ENCODE peak calls at places on chromosomes 11 and 22, in five cellular contexts. One of them, this sample, is unnamed.

GRCh38 chr22:40950888-40951794 is at the start of gene RBX1:
- DNase-seq in mammary epithelial cell: peak; percentile 97
- DNase-seq in lower lobe of right lung: peak; percentile 98
- DNase-seq in fibroblast of lung: peak; percentile 97
- DNase-seq in left ventricle myocardium inferior: peak; percentile 98
- DNase-seq in this sample: peak; percentile 76

GRCh38 chr11:119196833-119197483 is 9.2 kb upstream of the CBL start:
- DNase-seq in lower lobe of right lung: peak; percentile 30
- DNase-seq in fibroblast of lung: peak; percentile 67
- DNase-seq in mammary epithelial cell: peak; percentile 80
- DNase-seq in left ventricle myocardium inferior: no peak
- DNase-seq in this sample: peak; percentile 35

GRCh38 chr11:95506777-95507176 is 275.8 kb upstream of the SESN3 start:
- DNase-seq in lower lobe of right lung: no peak
- DNase-seq in fibroblast of lung: peak; percentile 63
- DNase-seq in mammary epithelial cell: peak; percentile 70
- DNase-seq in left ventricle myocardium inferior: no peak
- DNase-seq in this sample: no peak

GRCh38 chr22:21041937-21042336 is 3.8 kb upstream of the LRRC74B start:
- DNase-seq in fibroblast of lung: peak; percentile 68
- DNase-seq in mammary epithelial cell: peak; percentile 29
- DNase-seq in lower lobe of right lung: peak; percentile 17
- DNase-seq in left ventricle myocardium inferior: no peak
- DNase-seq in this sample: no peak

GRCh38 chr22:46175631-46176030 is 25.3 kb downstream of the PPARA start:
- DNase-seq in mammary epithelial cell: peak; percentile 39
- DNase-seq in left ventricle myocardium inferior: no peak
- DNase-seq in fibroblast of lung: peak; percentile 32
- DNase-seq in lower lobe of right lung: no peak
- DNase-seq in this sample: peak; percentile 65

GRCh38 chr22:18078329-18079041 is 695 bp downstream of the PEX26 start:
- DNase-seq in mammary epithelial cell: peak; percentile 51
- DNase-seq in left ventricle myocardium inferior: no peak
- DNase-seq in fibroblast of lung: peak; percentile 26
- DNase-seq in lower lobe of right lung: peak; percentile 70
- DNase-seq in this sample: no peak

GRCh38 chr11:40274017-40274416 is 1185.4 kb downstream of the LRRC4C start:
- DNase-seq in lower lobe of right lung: no peak
- DNase-seq in left ventricle myocardium inferior: no peak
- DNase-seq in mammary epithelial cell: peak; percentile 63
- DNase-seq in fibroblast of lung: peak; percentile 97
- DNase-seq in this sample: no peak

GRCh38 chr11:77189588-77190210 is 61.7 kb downstream of the MYO7A start:
- DNase-seq in fibroblast of lung: no peak
- DNase-seq in left ventricle myocardium inferior: no peak
- DNase-seq in mammary epithelial cell: no peak
- DNase-seq in lower lobe of right lung: peak; percentile 39
- DNase-seq in this sample: no peak

GRCh38 chr22:24506802-24507438 is 11.8 kb downstream of the UPB1 start:
- DNase-seq in mammary epithelial cell: no peak
- DNase-seq in fibroblast of lung: peak; percentile 21
- DNase-seq in lower lobe of right lung: no peak
- DNase-seq in left ventricle myocardium inferior: no peak
- DNase-seq in this sample: no peak

DNA sequence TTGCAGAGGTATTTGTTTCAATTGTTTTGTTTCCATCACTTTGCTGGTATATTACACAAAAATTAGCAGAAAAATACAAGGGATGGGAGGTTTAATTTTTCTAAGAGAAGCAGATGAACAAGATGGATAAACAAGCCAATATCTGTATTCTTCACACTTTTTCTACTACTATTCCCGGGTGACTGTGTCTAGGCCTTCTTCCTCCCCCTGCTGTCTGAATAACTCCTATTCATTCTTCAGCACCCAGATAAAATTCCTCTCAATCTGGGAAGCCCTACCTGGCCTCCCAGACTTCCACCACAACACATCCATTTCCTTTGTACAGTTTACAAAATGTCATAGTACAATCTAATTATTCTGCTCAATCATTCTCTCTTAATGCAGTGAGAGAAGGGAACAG is 666.6 kb upstream of the TENM4 start:
- DNase-seq in fibroblast of lung: no peak
- DNase-seq in left ventricle myocardium inferior: no peak
- DNase-seq in mammary epithelial cell: no peak
- DNase-seq in lower lobe of right lung: no peak
- DNase-seq in this sample: no peak
- TF ChIP-seq CTCF in fibroblast of lung: no peak
- TF ChIP-seq CTCF in left ventricle myocardium inferior: no peak
- TF ChIP-seq CTCF in mammary epithelial cell: no peak
- TF ChIP-seq CTCF in lower lobe of right lung: no peak
- TF ChIP-seq CTCF in this sample: no peak

DNA sequence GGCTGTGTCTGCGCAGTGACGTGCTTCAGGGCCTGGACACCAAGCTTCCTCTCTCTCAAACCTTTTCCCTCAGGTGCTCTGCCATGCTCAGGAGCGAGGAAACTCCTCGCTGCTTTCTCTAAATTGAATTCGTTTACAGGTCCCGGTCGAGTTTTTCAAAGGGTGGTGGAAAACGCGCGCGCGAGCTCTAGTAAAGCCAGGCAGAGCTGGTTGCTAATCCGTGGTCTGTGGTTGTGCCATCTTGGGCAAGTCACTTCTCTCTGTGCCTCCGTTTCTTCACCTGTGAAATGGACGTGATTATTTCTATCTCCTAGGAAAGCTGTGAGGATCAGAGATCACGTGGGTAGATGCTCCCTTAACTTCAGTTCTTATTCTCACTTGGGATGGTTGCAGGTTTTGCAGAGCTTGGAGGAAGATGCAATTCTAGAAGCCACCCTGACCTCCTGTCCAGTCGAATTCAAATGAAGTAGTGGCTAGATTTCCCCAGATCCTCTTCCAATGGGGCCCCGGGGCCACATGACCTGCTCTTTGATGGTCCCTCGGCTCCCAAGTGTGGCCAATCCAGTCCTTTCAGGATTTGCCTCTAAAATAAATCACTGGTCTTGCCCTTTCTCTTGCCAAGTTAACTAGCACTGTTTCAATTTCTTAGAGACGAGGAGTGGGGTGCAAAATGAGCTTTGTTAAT is 10.5 kb upstream of the ALX4 start:
- DNase-seq in left ventricle myocardium inferior: no peak
- DNase-seq in fibroblast of lung: no peak
- DNase-seq in mammary epithelial cell: no peak
- DNase-seq in lower lobe of right lung: no peak
- DNase-seq in this sample: no peak
- H3K4me3 ChIP-seq in left ventricle myocardium inferior: peak overlapping the region; percentile 34
- H3K4me3 ChIP-seq in fibroblast of lung: no peak overlapping the region
- H3K4me3 ChIP-seq in mammary epithelial cell: no peak overlapping the region
- H3K4me3 ChIP-seq in lower lobe of right lung: no peak overlapping the region
- H3K4me3 ChIP-seq in this sample: no peak overlapping the region

DNA sequence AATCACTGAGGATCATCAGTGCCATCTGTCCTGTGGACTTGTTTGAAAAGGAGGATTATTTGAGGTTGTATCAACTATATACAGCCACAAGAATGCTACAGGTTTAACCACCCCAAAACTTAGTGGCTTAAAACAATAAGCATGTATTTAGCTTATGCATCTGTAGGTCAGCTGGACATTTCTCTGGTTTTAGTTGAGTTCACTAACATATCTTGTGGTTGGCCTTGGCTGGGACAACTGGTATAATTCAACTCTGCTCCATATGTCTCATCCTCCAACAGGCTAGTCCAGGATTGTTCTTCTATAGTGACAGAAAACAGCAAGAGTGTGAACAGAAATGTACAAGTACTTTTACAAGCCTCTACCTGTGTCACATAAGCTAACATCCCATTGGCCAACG is 49.9 kb upstream of the SOX6 start:
- DNase-seq in mammary epithelial cell: no peak
- DNase-seq in fibroblast of lung: peak; percentile 36
- DNase-seq in lower lobe of right lung: no peak
- DNase-seq in left ventricle myocardium inferior: no peak
- DNase-seq in this sample: no peak
- H3K27me3 ChIP-seq in mammary epithelial cell: peaks cover 2% of the 10 kb centered on the region
- H3K27me3 ChIP-seq in fibroblast of lung: no peaks in the 10 kb centered on the region
- H3K27me3 ChIP-seq in lower lobe of right lung: no peaks in the 10 kb centered on the region
- H3K27me3 ChIP-seq in left ventricle myocardium inferior: no peaks in the 10 kb centered on the region
- H3K27me3 ChIP-seq in this sample: no peaks in the 10 kb centered on the region

GRCh38 chr11:111063711-111064110 is 181.8 kb upstream of the POU2AF2 start:
- DNase-seq in fibroblast of lung: peak; percentile 55
- DNase-seq in lower lobe of right lung: no peak
- DNase-seq in left ventricle myocardium inferior: no peak
- DNase-seq in mammary epithelial cell: peak; percentile 44
- DNase-seq in this sample: no peak

GRCh38 chr11:111067994-111068393 is 177.5 kb upstream of the POU2AF2 start:
- DNase-seq in left ventricle myocardium inferior: no peak
- DNase-seq in lower lobe of right lung: no peak
- DNase-seq in mammary epithelial cell: no peak
- DNase-seq in fibroblast of lung: no peak
- DNase-seq in this sample: no peak

GRCh38 chr11:111064118-111064517 is 181.4 kb upstream of the POU2AF2 start:
- DNase-seq in lower lobe of right lung: no peak
- DNase-seq in left ventricle myocardium inferior: no peak
- DNase-seq in fibroblast of lung: peak; percentile 90
- DNase-seq in mammary epithelial cell: no peak
- DNase-seq in this sample: peak; percentile 60

GRCh38 chr11:111066861-111067260 is 178.7 kb upstream of the POU2AF2 start:
- DNase-seq in fibroblast of lung: peak; percentile 32
- DNase-seq in lower lobe of right lung: no peak
- DNase-seq in mammary epithelial cell: peak; percentile 45
- DNase-seq in left ventricle myocardium inferior: no peak
- DNase-seq in this sample: no peak

GRCh38 chr11:111069076-111069475 is 176.4 kb upstream of the POU2AF2 start:
- DNase-seq in mammary epithelial cell: peak; percentile 27
- DNase-seq in left ventricle myocardium inferior: no peak
- DNase-seq in lower lobe of right lung: no peak
- DNase-seq in fibroblast of lung: peak; percentile 36
- DNase-seq in this sample: no peak
- TF ChIP-seq CTCF in mammary epithelial cell: peak; percentile 17
- TF ChIP-seq CTCF in left ventricle myocardium inferior: no peak
- TF ChIP-seq CTCF in lower lobe of right lung: no peak
- TF ChIP-seq CTCF in fibroblast of lung: peak; percentile 36
- TF ChIP-seq CTCF in this sample: peak; percentile 51

DNA sequence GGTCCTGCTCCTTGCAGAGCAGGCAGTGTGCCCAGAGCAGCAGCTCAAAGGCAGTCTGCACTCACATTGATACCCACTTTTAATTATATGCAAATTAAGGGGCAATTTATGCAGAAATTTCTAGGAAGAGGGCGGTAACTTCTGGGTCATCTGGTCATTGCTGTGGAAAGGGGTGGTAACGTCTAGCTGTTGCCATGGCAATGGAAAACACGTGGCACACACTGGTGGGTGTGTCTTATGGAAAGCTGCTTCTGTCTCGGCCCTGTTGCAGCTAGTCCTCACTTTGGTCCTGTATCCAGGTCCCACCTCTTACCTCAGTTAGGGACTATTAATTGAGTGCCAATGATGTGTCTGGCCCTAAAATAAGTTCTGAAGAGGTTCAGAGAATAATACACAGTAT is 36.9 kb downstream of the BARX2 start:
- DNase-seq in fibroblast of lung: no peak
- DNase-seq in left ventricle myocardium inferior: no peak
- DNase-seq in mammary epithelial cell: no peak
- DNase-seq in lower lobe of right lung: no peak
- DNase-seq in this sample: no peak
- H3K4me3 ChIP-seq in fibroblast of lung: no peak overlapping the region
- H3K4me3 ChIP-seq in left ventricle myocardium inferior: no peak overlapping the region
- H3K4me3 ChIP-seq in mammary epithelial cell: no peak overlapping the region
- H3K4me3 ChIP-seq in lower lobe of right lung: no peak overlapping the region
- H3K4me3 ChIP-seq in this sample: no peak overlapping the region

DNA sequence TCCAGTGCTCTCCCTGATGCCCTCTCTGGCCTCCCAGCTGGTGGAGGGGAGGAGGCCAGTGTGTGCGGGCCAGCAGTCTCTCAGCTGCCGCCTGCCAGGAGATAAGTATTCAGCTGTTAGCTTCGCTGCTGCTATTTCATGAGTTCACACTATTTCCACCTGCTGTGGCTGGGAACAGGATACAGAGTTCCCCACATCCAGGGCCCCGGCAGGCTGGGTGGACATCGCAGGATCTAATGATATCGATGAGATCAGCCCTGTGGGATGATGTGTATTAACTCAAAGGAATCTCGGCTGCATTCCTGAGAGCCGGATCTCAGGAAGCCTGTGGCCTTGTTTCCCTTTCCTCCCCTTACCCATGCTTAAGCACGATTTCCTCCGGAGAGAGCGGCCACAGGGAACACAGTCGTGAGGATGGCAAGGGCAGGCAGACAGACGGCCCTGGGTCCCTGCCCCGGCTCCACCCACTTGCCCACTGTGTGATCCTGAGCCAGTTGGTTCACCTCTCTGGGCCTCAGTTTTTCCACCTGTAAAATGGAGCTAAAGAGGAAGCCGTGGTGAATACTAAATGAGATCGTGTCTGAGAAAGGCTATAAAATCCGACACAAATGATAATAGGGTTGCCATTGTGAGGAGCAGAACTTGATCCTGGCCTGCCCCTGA is 6.5 kb upstream of the PVALB start:
- DNase-seq in left ventricle myocardium inferior: no peak
- DNase-seq in mammary epithelial cell: no peak
- DNase-seq in lower lobe of right lung: no peak
- DNase-seq in fibroblast of lung: peak; percentile 37
- DNase-seq in this sample: no peak
- H3K27me3 ChIP-seq in left ventricle myocardium inferior: peaks cover 85% of the 10 kb centered on the region
- H3K27me3 ChIP-seq in mammary epithelial cell: no peaks in the 10 kb centered on the region
- H3K27me3 ChIP-seq in lower lobe of right lung: peaks cover 43% of the 10 kb centered on the region
- H3K27me3 ChIP-seq in fibroblast of lung: peaks cover 13% of the 10 kb centered on the region
- H3K27me3 ChIP-seq in this sample: peaks cover 16% of the 10 kb centered on the region

This sample was measured in BJ.